ENCODE peak calls at places on chromosomes 4 and X, in seven cellular contexts. One of them, this sample, is unnamed.

GRCh38 chrX:97102938-97103337 is 219.2 kb downstream of the RPA4 start:
- DNase-seq in stimulated activated CD8-positive, alpha-beta memory T cell treated with anti-CD3 and anti-CD28 coated beads, Interleukin-15, amount 100 ng/mL, for 24 hours: no peak
- DNase-seq in EL: no peak
- DNase-seq in CD8-positive, alpha-beta memory T cell: no peak
- DNase-seq in activated T-helper 1 cell treated with anti-CD3 and anti-CD28 coated beads, Interleukin-2, amount 50 U/mL, for 16 hours: no peak
- DNase-seq in thoracic aorta: no peak
- DNase-seq in D341Med: no peak
- DNase-seq in this sample: no peak

GRCh38 chrX:152588206-152588605 is 49.5 kb upstream of the GABRQ start:
- DNase-seq in stimulated activated CD8-positive, alpha-beta memory T cell treated with anti-CD3 and anti-CD28 coated beads, Interleukin-15, amount 100 ng/mL, for 24 hours: no peak
- DNase-seq in EL: no peak
- DNase-seq in CD8-positive, alpha-beta memory T cell: no peak
- DNase-seq in activated T-helper 1 cell treated with anti-CD3 and anti-CD28 coated beads, Interleukin-2, amount 50 U/mL, for 16 hours: no peak
- DNase-seq in thoracic aorta: no peak
- DNase-seq in D341Med: no peak
- DNase-seq in this sample: no peak

GRCh38 chrX:106874075-106874474 is 29.1 kb downstream of the RIPPLY1 start:
- DNase-seq in stimulated activated CD8-positive, alpha-beta memory T cell treated with anti-CD3 and anti-CD28 coated beads, Interleukin-15, amount 100 ng/mL, for 24 hours: no peak
- DNase-seq in EL: peak; percentile 19
- DNase-seq in CD8-positive, alpha-beta memory T cell: no peak
- DNase-seq in activated T-helper 1 cell treated with anti-CD3 and anti-CD28 coated beads, Interleukin-2, amount 50 U/mL, for 16 hours: no peak
- DNase-seq in thoracic aorta: no peak
- DNase-seq in D341Med: no peak
- DNase-seq in this sample: no peak

GRCh38 chrX:12820737-12821136 is 29.5 kb downstream of the PRPS2 start:
- DNase-seq in stimulated activated CD8-positive, alpha-beta memory T cell treated with anti-CD3 and anti-CD28 coated beads, Interleukin-15, amount 100 ng/mL, for 24 hours: no peak
- DNase-seq in EL: no peak
- DNase-seq in CD8-positive, alpha-beta memory T cell: no peak
- DNase-seq in activated T-helper 1 cell treated with anti-CD3 and anti-CD28 coated beads, Interleukin-2, amount 50 U/mL, for 16 hours: no peak
- DNase-seq in thoracic aorta: no peak
- DNase-seq in D341Med: no peak
- DNase-seq in this sample: no peak

GRCh38 chr4:2803624-2804448 is 11.0 kb downstream of the SH3BP2 start:
- DNase-seq in stimulated activated CD8-positive, alpha-beta memory T cell treated with anti-CD3 and anti-CD28 coated beads, Interleukin-15, amount 100 ng/mL, for 24 hours: no peak
- DNase-seq in EL: no peak
- DNase-seq in CD8-positive, alpha-beta memory T cell: no peak
- DNase-seq in activated T-helper 1 cell treated with anti-CD3 and anti-CD28 coated beads, Interleukin-2, amount 50 U/mL, for 16 hours: no peak
- DNase-seq in thoracic aorta: no peak
- DNase-seq in D341Med: no peak
- DNase-seq in this sample: peak; percentile 23

GRCh38 chrX:119783026-119783425 is 8.4 kb downstream of the RPL39 start:
- DNase-seq in stimulated activated CD8-positive, alpha-beta memory T cell treated with anti-CD3 and anti-CD28 coated beads, Interleukin-15, amount 100 ng/mL, for 24 hours: no peak
- DNase-seq in EL: no peak
- DNase-seq in CD8-positive, alpha-beta memory T cell: no peak
- DNase-seq in activated T-helper 1 cell treated with anti-CD3 and anti-CD28 coated beads, Interleukin-2, amount 50 U/mL, for 16 hours: no peak
- DNase-seq in thoracic aorta: no peak
- DNase-seq in D341Med: no peak
- DNase-seq in this sample: no peak

GRCh38 chr4:4401049-4401448 is 14.1 kb downstream of the NSG1 start:
- DNase-seq in stimulated activated CD8-positive, alpha-beta memory T cell treated with anti-CD3 and anti-CD28 coated beads, Interleukin-15, amount 100 ng/mL, for 24 hours: no peak
- DNase-seq in EL: no peak
- DNase-seq in CD8-positive, alpha-beta memory T cell: no peak
- DNase-seq in activated T-helper 1 cell treated with anti-CD3 and anti-CD28 coated beads, Interleukin-2, amount 50 U/mL, for 16 hours: no peak
- DNase-seq in thoracic aorta: no peak
- DNase-seq in D341Med: no peak
- DNase-seq in this sample: peak; percentile 52

GRCh38 chrX:129540725-129541184 is 696 bp downstream of the OCRL start:
- DNase-seq in stimulated activated CD8-positive, alpha-beta memory T cell treated with anti-CD3 and anti-CD28 coated beads, Interleukin-15, amount 100 ng/mL, for 24 hours: no peak
- DNase-seq in EL: no peak
- DNase-seq in CD8-positive, alpha-beta memory T cell: no peak
- DNase-seq in activated T-helper 1 cell treated with anti-CD3 and anti-CD28 coated beads, Interleukin-2, amount 50 U/mL, for 16 hours: no peak
- DNase-seq in thoracic aorta: no peak
- DNase-seq in D341Med: peak; percentile 36
- DNase-seq in this sample: no peak

GRCh38 chr4:127203561-127204260 is 429.0 kb upstream of the INTU start:
- DNase-seq in stimulated activated CD8-positive, alpha-beta memory T cell treated with anti-CD3 and anti-CD28 coated beads, Interleukin-15, amount 100 ng/mL, for 24 hours: no peak
- DNase-seq in EL: peak; percentile 67
- DNase-seq in CD8-positive, alpha-beta memory T cell: no peak
- DNase-seq in activated T-helper 1 cell treated with anti-CD3 and anti-CD28 coated beads, Interleukin-2, amount 50 U/mL, for 16 hours: no peak
- DNase-seq in thoracic aorta: no peak
- DNase-seq in D341Med: no peak
- DNase-seq in this sample: no peak